ENCODE peak calls at places on chromosomes 6 and 20, in ten cellular contexts. C is fibroblast of mammary gland, U is AG09309, M is psoas muscle, F is GM23338, K is mucosa of descending colon, V is dorsolateral prefrontal cortex, W is nephron progenitor cell, Q is fibroblast of pulmonary artery, Y is body of pancreas. O is an unnamed sample.

GRCh38 chr20:1820137-1821074 is 74.8 kb upstream of the SIRPA start:
- DNase-seq in Q (peak), M (no peak), K (no peak), C (peak), Y (no peak), V (no peak), U (no peak), F (no peak), W (no peak), O (peak)

GRCh38 chr20:45128066-45128465 is 3.8 kb upstream of the WFDC12 start:
- DNase-seq in V (no peak), M (no peak), F (peak), W (no peak), C (no peak), Q (no peak), U (no peak), K (no peak), Y (no peak), O (peak)

GRCh38 chr6:47700051-47700450 is 1.7 kb downstream of the ADGRF4 start:
- DNase-seq in M (no peak), Y (no peak), K (no peak), W (no peak), F (no peak), V (no peak), U (peak), Q (peak), C (peak), O (peak)

GRCh38 chr20:64106435-64106961 is 867 bp downstream of the NPBWR2 start:
- DNase-seq in V (peak), F (peak), W (no peak), K (peak), U (no peak), M (peak), Q (no peak), C (no peak), Y (peak), O (no peak)

GRCh38 chr20:17644451-17644850 is 37.6 kb downstream of the RRBP1 start:
- DNase-seq in C (no peak), Q (no peak), V (no peak), K (peak), M (peak), W (no peak), Y (peak), U (no peak), F (no peak), O (no peak)

GRCh38 chr6:27156874-27157460 is 90.5 kb upstream of the PRSS16 start:
- DNase-seq in Q (no peak), C (no peak), K (no peak), F (peak), V (no peak), W (no peak), U (no peak), M (no peak), Y (no peak), O (no peak)

GRCh38 chr20:60170116-60170515 is 211.9 kb downstream of the CDH26 start:
- DNase-seq in Q (no peak), V (no peak), C (no peak), K (no peak), W (no peak), U (no peak), F (no peak), Y (no peak), M (no peak), O (no peak)

GRCh38 chr20:25706793-25707192 is 10.1 kb upstream of the ZNF337 start:
- DNase-seq in M (no peak), Q (no peak), K (peak), W (no peak), Y (no peak), U (no peak), C (no peak), V (no peak), F (no peak), O (no peak)

GRCh38 chr20:10449270-10449669 is 14.2 kb downstream of the SLX4IP start:
- DNase-seq in W (no peak), Q (no peak), C (peak), Y (no peak), M (no peak), F (no peak), U (no peak), K (no peak), V (no peak), O (no peak)

GRCh38 chr6:39938773-39939381 is 4.6 kb upstream of the MOCS1 start:
- DNase-seq in C (no peak), U (no peak), W (no peak), Q (no peak), F (peak), Y (no peak), K (no peak), V (no peak), M (no peak), O (no peak)

GRCh38 chr20:51382986-51383821 is 159.3 kb downstream of the NFATC2 start:
- DNase-seq in M (no peak), F (no peak), U (no peak), Q (no peak), K (peak), Y (peak), W (peak), V (no peak), C (no peak), O (no peak)

GRCh38 chr6:38175786-38176185 is 356.3 kb downstream of the ZFAND3 start:
- DNase-seq in W (no peak), Q (no peak), K (no peak), F (no peak), V (peak), Y (no peak), C (no peak), U (no peak), M (no peak), O (no peak)

GRCh38 chr20:26169506-26169905 is 472.9 kb upstream of the ZNF337 start:
- DNase-seq in M (no peak), C (peak), F (no peak), W (no peak), Q (peak), K (no peak), U (peak), Y (no peak), V (no peak), O (peak)

GRCh38 chr6:44452725-44453124 is 65.2 kb downstream of the CDC5L start:
- DNase-seq in Q (peak), K (no peak), F (no peak), Y (no peak), V (no peak), C (peak), U (no peak), W (no peak), M (no peak), O (peak)

GRCh38 chr20:50528804-50529351 is 18.7 kb downstream of the PTPN1 start:
- DNase-seq in C (peak), Q (peak), F (no peak), V (no peak), K (no peak), W (no peak), Y (no peak), M (no peak), U (no peak), O (no peak)

GRCh38 chr6:128487746-128488145 is 32.7 kb downstream of the PTPRK start:
- DNase-seq in F (no peak), M (no peak), U (no peak), K (no peak), V (no peak), Y (no peak), C (peak), Q (peak), W (no peak), O (peak)

GRCh38 chr6:87808005-87808757 is 106.1 kb upstream of the AKIRIN2 start:
- DNase-seq in K (no peak), F (no peak), V (no peak), Y (no peak), Q (peak), W (no peak), M (no peak), C (peak), U (peak), O (peak)

GRCh38 chr6:41942045-41942851 is 640 bp upstream of the CCND3 start:
- DNase-seq in Q (peak), Y (no peak), M (no peak), W (no peak), U (peak), K (no peak), F (peak), V (no peak), C (peak), O (no peak)

GRCh38 chr6:44304282-44305199 is 8.6 kb downstream of the AARS2 start:
- DNase-seq in Y (peak), K (no peak), V (no peak), W (peak), Q (peak), C (peak), M (peak), F (peak), U (no peak), O (peak)

GRCh38 chr20:7090753-7091310 is 323.3 kb downstream of the BMP2 start:
- DNase-seq in M (no peak), V (no peak), W (no peak), F (peak), C (no peak), Y (no peak), U (no peak), Q (no peak), K (no peak), O (no peak)

GRCh38 chr6:3090013-3090412 is 21.7 kb downstream of the RIPK1 start:
- DNase-seq in K (no peak), C (peak), Y (no peak), M (no peak), Q (no peak), V (no peak), U (no peak), W (no peak), F (no peak), O (no peak)

GRCh38 chr6:33962673-33963072 is 158.9 kb upstream of the MLN start:
- DNase-seq in C (no peak), F (no peak), U (no peak), K (no peak), Y (no peak), V (no peak), M (no peak), Q (no peak), W (no peak), O (no peak)

GRCh38 chr6:165059032-165059431 is 250.4 kb downstream of the C6orf118 start:
- DNase-seq in V (no peak), Q (peak), U (no peak), Y (no peak), K (no peak), W (no peak), F (no peak), C (no peak), M (no peak), O (no peak)

DNA sequence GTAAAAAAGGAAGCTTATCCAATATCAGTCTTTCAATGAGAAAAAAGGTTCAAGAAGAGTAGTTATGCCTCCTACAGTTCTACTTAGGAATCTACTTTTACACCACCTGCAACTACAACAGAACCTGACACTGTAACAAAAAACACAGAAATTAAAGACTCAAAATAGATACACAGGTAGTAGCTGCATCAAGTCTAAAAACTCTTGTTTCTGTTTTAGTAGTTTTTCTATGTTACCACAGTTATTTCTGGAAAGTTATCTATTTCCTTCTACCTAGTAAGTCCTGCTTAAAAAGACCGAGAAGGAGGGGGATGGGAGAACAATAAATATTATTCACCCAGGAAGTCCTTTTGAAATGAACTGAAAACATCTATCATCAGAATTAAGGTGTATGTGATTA is 52.5 kb downstream of the ATG5 start:
- DNase-seq in Y (no peak), U (no peak), M (no peak), Q (no peak), C (no peak), W (no peak), F (no peak), K (no peak), V (no peak), O (no peak)
- TF ChIP-seq CTCF in Y (no peak), U (no peak), M (no peak), Q (no peak), C (no peak), W (no peak), F (peak), K (no peak), V (no peak), O (no peak)

GRCh38 chr6:190596-191395 is 101.5 kb upstream of the DUSP22 start:
- DNase-seq in K (no peak), M (no peak), U (no peak), Q (no peak), F (peak), V (no peak), Y (no peak), W (peak), C (no peak), O (no peak)
- TF ChIP-seq CTCF in K (no peak), M (no peak), U (no peak), Q (no peak), F (peak), V (no peak), Y (no peak), W (no peak), C (no peak), O (no peak)

GRCh38 chr20:48189177-48189576 is 403.9 kb upstream of the SULF2 start:
- DNase-seq in V (no peak), M (no peak), W (no peak), U (no peak), Q (peak), Y (no peak), F (peak), C (peak), K (no peak), O (no peak)
- TF ChIP-seq CTCF in V (no peak), M (no peak), W (no peak), U (peak), Q (peak), Y (no peak), F (peak), C (peak), K (no peak), O (no peak)

GRCh38 chr20:23339986-23340385 is 10.6 kb upstream of the NXT1 start:
- DNase-seq in Y (no peak), F (no peak), V (no peak), M (no peak), Q (no peak), U (no peak), K (no peak), W (no peak), C (no peak), O (no peak)

GRCh38 chr20:23343590-23343989 is 7.0 kb upstream of the NXT1 start:
- DNase-seq in F (no peak), W (no peak), U (no peak), K (no peak), V (no peak), M (no peak), Q (no peak), C (no peak), Y (no peak), O (no peak)

GRCh38 chr20:23341073-23341472 is 9.5 kb upstream of the NXT1 start:
- DNase-seq in M (no peak), V (no peak), C (no peak), K (no peak), Y (no peak), U (no peak), F (no peak), Q (no peak), W (no peak), O (no peak)

GRCh38 chr20:23344336-23344735 is 6.3 kb upstream of the NXT1 start:
- DNase-seq in Y (no peak), C (no peak), M (no peak), W (no peak), F (no peak), U (no peak), K (no peak), V (no peak), Q (no peak), O (no peak)

GRCh38 chr20:23340524-23340923 is 10.1 kb upstream of the NXT1 start:
- DNase-seq in V (peak), W (peak), Y (peak), C (peak), U (peak), Q (peak), M (peak), F (peak), K (no peak), O (peak)
- TF ChIP-seq CTCF in V (peak), W (peak), Y (peak), C (peak), U (peak), Q (peak), M (peak), F (peak), K (no peak), O (peak)

GRCh38 chr20:24337551-24337950 is 131.9 kb upstream of the SYNDIG1 start:
- DNase-seq in K (no peak), C (no peak), W (no peak), V (no peak), Y (no peak), U (no peak), Q (no peak), F (no peak), M (no peak), O (no peak)

GRCh38 chr20:24337074-24337473 is 132.4 kb upstream of the SYNDIG1 start:
- DNase-seq in K (no peak), C (peak), U (peak), M (no peak), Y (no peak), Q (no peak), W (no peak), V (no peak), F (no peak), O (peak)

GRCh38 chr20:24331939-24332338 is 137.5 kb upstream of the SYNDIG1 start:
- DNase-seq in W (no peak), M (no peak), K (no peak), U (no peak), Q (no peak), F (peak), Y (no peak), V (no peak), C (no peak), O (no peak)

GRCh38 chr20:24332956-24333355 is 136.5 kb upstream of the SYNDIG1 start:
- DNase-seq in U (no peak), K (no peak), W (no peak), Q (no peak), V (no peak), C (no peak), Y (no peak), M (no peak), F (no peak), O (no peak)

GRCh38 chr20:24334830-24335229 is 134.6 kb upstream of the SYNDIG1 start:
- DNase-seq in K (no peak), F (no peak), U (no peak), M (no peak), C (no peak), Q (no peak), V (no peak), W (no peak), Y (no peak), O (no peak)
- TF ChIP-seq CTCF in K (no peak), F (no peak), U (no peak), M (no peak), C (no peak), Q (no peak), V (no peak), W (no peak), Y (no peak), O (no peak)

DNA sequence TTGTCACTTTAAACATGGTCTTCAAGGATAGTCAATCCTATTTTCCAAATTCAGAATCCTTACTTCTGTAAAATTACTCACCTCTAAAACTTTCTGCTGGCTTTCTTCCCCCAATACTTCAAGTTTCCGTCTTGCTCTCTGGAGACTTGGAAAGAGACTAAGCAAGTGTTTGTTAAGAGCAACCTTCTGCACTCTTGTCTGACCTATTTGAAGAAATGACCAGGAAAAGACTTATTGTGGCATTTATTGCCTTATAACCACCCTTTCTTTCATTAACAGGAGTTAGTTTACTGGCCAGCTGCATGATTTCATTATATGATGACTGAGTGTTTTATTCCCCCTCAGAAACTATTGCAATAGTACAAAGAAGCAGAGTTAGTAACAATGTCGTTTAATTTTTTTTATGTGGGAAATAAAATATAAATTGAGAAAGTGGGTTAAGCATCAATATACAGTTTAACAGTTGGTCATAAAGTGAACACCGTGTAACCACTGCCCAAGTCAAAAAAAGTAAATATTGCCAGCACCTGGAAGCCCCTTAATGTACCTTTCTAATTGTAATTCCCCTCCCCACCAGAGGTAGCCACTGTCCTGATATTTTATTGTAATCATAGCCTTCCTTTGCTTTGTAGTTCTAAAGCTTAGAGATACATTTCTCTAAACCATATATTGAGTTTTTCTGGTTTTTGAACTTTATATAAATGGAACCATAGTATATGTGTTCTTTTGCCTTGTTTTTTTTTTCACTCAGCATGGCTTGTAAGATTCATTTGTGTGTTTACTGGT is 180.7 kb downstream of the TBC1D7 start:
- DNase-seq in M (no peak), F (no peak), C (no peak), U (no peak), K (no peak), Q (no peak), Y (no peak), W (no peak), V (no peak), O (no peak)
- TF ChIP-seq CTCF in M (no peak), F (peak), C (no peak), U (no peak), K (no peak), Q (no peak), Y (no peak), W (peak), V (no peak), O (no peak)

DNA sequence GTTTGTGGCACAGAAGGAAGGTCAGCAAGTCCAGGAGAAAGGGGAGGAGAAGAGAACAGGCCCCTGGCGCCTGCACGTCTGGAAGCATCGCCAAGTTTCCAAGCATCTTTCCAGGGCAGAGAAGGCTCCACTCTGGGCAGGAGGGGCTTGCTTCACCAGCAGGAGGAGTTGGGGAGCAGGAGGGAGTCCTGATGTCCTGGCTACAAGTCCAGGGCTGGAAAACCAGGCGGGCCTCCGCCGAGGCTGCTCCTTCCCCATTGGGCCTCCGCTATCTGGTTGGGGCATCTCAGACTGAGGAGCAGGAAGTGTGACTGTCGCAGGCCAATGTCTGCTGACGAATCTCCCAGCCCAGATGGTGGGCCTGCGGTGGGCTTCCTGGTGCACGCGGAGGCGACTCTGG is 421.9 kb downstream of the PREX1 start:
- DNase-seq in K (no peak), M (no peak), U (no peak), Y (no peak), W (no peak), C (no peak), Q (no peak), F (peak), V (no peak), O (no peak)
- TF ChIP-seq CTCF in K (no peak), M (no peak), U (no peak), Y (no peak), W (no peak), C (no peak), Q (no peak), F (peak), V (no peak), O (no peak)

DNA sequence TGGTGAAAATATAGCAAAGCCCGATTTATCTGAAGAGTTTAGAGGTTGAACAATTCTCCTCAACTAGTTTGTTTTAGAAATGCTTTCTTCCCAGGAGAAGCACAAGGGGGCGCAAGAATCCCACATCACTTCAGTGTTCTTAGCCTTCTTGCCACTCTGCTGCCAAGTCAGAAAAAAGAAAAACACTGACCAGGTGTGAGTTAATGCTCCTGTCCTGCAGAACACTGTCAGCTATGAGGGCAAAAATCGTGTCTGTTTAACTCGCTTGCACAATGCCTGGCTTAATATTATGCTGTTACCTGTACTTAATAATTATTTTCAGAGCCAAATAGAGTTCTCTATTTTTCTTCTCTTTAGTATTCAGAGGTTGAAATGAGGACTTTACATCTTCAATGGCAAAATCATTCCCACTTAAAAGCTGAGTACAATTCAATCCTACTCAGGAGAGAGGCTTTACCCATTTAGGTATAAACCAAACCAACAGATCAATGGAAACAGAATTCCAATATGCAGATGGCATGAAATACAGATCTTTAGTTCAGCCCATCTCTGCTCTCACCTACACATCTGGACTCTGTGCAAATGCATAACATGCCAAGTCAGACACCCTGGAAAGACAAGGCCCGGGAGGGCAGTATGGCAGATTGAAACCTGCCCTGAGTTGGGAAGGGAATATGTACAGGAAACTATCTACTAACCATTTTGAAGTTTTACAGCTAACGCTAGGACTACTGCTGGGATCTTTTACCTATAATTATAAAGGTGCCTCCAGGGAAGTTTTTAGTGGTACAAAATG is 71.4 kb upstream of the TULP1 start:
- DNase-seq in F (peak), V (no peak), K (no peak), M (peak), Y (peak), C (peak), Q (peak), W (peak), U (peak), O (peak)
- TF ChIP-seq CTCF in F (peak), V (peak), K (peak), M (peak), Y (peak), C (peak), Q (peak), W (peak), U (peak), O (peak)